ENCODE peak calls at places on chromosomes 5 and 9, in four cellular contexts. J is neural crest cell, D is AG09319, U is AG10803. S is an unnamed sample.

GRCh38 chr9:136961279-136962065 is 9.4 kb downstream of the LCN12 start:
- DNase-seq in J (no peak), D (no peak), U (no peak), S (no peak)

GRCh38 chr5:154465169-154465568 is 12.9 kb downstream of the HAND1 start:
- DNase-seq in J (no peak), D (no peak), U (peak; percentile 60), S (peak; percentile 39)

GRCh38 chr5:175092691-175093090 is 351.3 kb downstream of the DRD1 start:
- DNase-seq in J (no peak), D (no peak), U (no peak), S (no peak)

GRCh38 chr5:9188131-9188530 is 357.7 kb downstream of the SEMA5A start:
- DNase-seq in J (no peak), D (peak; percentile 41), U (peak; percentile 86), S (no peak)

GRCh38 chr5:42374722-42375273 is 48.4 kb upstream of the GHR start:
- DNase-seq in J (no peak), D (no peak), U (no peak), S (peak; percentile 4)

GRCh38 chr5:36768450-36768849 is 108.1 kb upstream of the NIPBL start:
- DNase-seq in J (no peak), D (no peak), U (no peak), S (no peak)

GRCh38 chr5:96687812-96688453 is 25.8 kb downstream of the CAST start:
- DNase-seq in J (no peak), D (no peak), U (peak; percentile 55), S (no peak)

GRCh38 chr9:94632736-94633135 is 6.6 kb downstream of the FBP1 start:
- DNase-seq in J (no peak), D (peak; percentile 14), U (peak; percentile 57), S (no peak)

GRCh38 chr5:1885777-1886633 is 3.3 kb upstream of the IRX4 start:
- DNase-seq in J (no peak), D (no peak), U (no peak), S (no peak)

DNA sequence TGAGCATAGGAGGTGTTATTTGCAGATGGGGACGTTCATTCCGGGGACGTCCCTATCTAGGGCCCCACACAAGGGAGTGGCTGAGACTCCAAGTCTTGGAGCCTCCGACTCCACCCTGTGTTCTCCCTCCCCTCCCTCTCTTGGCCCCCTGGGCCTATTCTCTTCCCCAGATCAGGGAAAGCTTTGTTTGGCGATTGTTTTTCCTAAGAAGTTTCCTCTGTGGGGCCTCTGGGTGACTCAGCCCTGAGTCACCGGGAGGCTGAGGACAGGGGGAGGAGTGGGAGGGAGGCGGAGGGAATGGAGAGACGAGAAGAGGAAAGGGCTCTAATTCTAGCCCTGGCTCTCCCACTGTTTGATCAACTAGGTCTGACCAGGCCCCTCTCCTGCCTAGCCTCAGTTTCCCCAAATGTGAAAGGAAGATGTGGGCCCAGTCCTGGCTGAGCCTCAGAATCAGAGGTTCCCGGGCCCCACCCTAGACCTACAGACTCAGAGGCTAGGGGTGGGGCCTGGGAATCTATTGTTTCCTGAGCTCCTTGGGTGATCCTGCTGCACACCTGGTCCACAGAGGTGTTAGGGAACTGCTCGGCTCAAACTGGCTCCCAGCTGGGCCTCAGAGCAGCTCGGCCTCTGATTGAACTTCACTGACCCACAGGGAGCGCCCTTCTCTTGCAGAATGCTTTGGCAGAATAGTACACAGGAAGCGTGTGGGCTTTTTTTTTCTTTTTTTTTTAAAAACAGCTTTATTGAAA is 19.2 kb downstream of the GSN start:
- DNase-seq in J (peak; percentile 36), D (peak; percentile 83), U (peak; percentile 90), S (no peak)
- TF ChIP-seq CTCF in J (no peak), D (peak; percentile 34), U (peak; percentile 43), S (peak; percentile 26)

GRCh38 chr5:565782-566445 is 41.7 kb upstream of the SLC9A3 start:
- DNase-seq in J (no peak), D (no peak), U (peak; percentile 10), S (no peak)
- TF ChIP-seq CTCF in J (no peak), D (no peak), U (no peak), S (no peak)

GRCh38 chr5:83469075-83469474 is 2.5 kb upstream of the VCAN start:
- DNase-seq in J (no peak), D (no peak), U (no peak), S (no peak)

GRCh38 chr5:83464261-83464660 is 7.3 kb upstream of the VCAN start:
- DNase-seq in J (no peak), D (no peak), U (no peak), S (no peak)

GRCh38 chr5:83470516-83470915 is 1.0 kb upstream of the VCAN start:
- DNase-seq in J (no peak), D (no peak), U (no peak), S (no peak)

GRCh38 chr5:83470920-83471404 is 582 bp upstream of the VCAN start:
- DNase-seq in J (peak; percentile 58), D (no peak), U (no peak), S (no peak)

GRCh38 chr5:83467315-83468044 is 4.1 kb upstream of the VCAN start:
- DNase-seq in J (no peak), D (peak; percentile 54), U (peak; percentile 70), S (no peak)
- TF ChIP-seq CTCF in J (no peak), D (peak; percentile 68), U (peak; percentile 62), S (no peak)

GRCh38 chr5:34535433-34535832 is 120.7 kb upstream of the RAI14 start:
- DNase-seq in J (no peak), D (no peak), U (no peak), S (no peak)

GRCh38 chr5:34535944-34536628 is 120.0 kb upstream of the RAI14 start:
- DNase-seq in J (no peak), D (no peak), U (no peak), S (no peak)

GRCh38 chr5:34539183-34539582 is 116.9 kb upstream of the RAI14 start:
- DNase-seq in J (no peak), D (no peak), U (no peak), S (no peak)

GRCh38 chr5:34536699-34537098 is 119.4 kb upstream of the RAI14 start:
- DNase-seq in J (no peak), D (no peak), U (no peak), S (no peak)

GRCh38 chr5:34538026-34538672 is 118.0 kb upstream of the RAI14 start:
- DNase-seq in J (no peak), D (no peak), U (no peak), S (no peak)
- TF ChIP-seq CTCF in J (no peak), D (peak; percentile 19), U (peak; percentile 44), S (peak; percentile 56)

DNA sequence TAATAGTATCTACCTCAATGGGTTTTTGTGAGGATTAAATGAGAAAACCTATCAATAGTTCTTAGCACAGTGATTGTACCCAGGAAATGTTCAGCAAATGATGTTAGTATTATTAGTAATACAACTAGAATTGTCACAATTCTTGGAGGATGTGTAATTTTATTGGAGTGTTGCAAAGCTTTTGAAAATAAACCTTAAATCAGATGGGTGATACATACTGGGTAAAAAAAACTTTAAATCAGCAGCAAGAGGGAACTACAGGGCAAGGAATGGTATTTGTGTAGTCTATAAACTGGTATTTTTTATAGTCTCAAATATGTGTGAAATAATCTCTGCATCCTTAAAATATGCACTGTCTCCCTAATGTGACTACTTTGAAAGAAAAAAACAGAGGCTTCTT is 371.6 kb downstream of the PIK3R1 start:
- DNase-seq in J (no peak), D (no peak), U (peak; percentile 45), S (no peak)
- TF ChIP-seq CTCF in J (no peak), D (no peak), U (no peak), S (no peak)

GRCh38 chr9:29285818-29286217 is 1712.5 kb upstream of the C9orf72 start:
- DNase-seq in J (no peak), D (no peak), U (no peak), S (no peak)
- TF ChIP-seq CTCF in J (no peak), D (no peak), U (no peak), S (no peak)

DNA sequence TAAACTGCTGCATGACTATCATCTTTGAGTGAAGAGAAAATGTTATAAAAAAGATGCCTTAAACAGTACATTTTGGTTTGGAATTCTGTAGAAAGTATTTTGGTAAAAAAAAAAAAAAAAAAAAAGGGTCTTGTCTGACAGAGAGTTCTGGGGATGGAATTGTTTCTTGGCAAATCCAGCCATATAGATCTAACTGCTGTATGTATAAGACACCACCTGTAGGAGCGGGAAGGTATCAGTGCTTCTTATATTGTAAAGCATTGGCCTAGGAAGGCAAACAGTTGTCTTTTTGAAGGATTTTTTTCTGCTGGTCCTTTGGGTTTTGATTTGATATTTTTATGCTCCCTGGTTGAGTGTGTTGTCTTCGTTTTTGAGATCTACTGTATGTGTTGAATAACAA is 2.8 kb downstream of the PURA start:
- DNase-seq in J (no peak), D (no peak), U (no peak), S (no peak)
- TF ChIP-seq CTCF in J (peak; percentile 36), D (no peak), U (no peak), S (no peak)